ENCODE peak calls at places on chromosomes 4 and X, in five cellular contexts. K is Calu3; S is HFFc6; E is stimulated activated CD4-positive, alpha-beta T cell treated with anti-CD3 and anti-CD28 coated beads, Interleukin-12 subunit alpha, Interleukin-12 subunit beta, amount 100 ng/mL, for 24 hours; Z is left colon. W is an unnamed sample.

GRCh38 chr4:32775049-32775448 is 2054.9 kb downstream of the PCDH7 start:
- DNase-seq in E (no peak), K (no peak), S (no peak), Z (no peak), W (no peak)

GRCh38 chr4:122576261-122577188 is 44.3 kb downstream of the IL21 start:
- DNase-seq in Z (no peak), E (no peak), K (peak), S (peak), W (peak)

GRCh38 chr4:158259955-158260575 is 49.8 kb downstream of the TMEM144 start:
- DNase-seq in K (no peak), E (no peak), S (peak), Z (no peak), W (no peak)

GRCh38 chr4:121789960-121790829 is 10.9 kb upstream of the EXOSC9 start:
- DNase-seq in K (no peak), Z (no peak), E (no peak), S (peak), W (no peak)

GRCh38 chr4:17597517-17597916 is 16.9 kb upstream of the MED28 start:
- DNase-seq in S (no peak), E (no peak), K (peak), Z (no peak), W (no peak)

GRCh38 chrX:15514279-15514678 is 13.7 kb downstream of the BMX start:
- DNase-seq in Z (no peak), K (no peak), E (no peak), S (no peak), W (no peak)

GRCh38 chrX:7068939-7069367 is 78.6 kb upstream of the STS start:
- DNase-seq in Z (no peak), K (no peak), S (no peak), E (no peak), W (no peak)

GRCh38 chrX:135295238-135295943 is 13.9 kb upstream of the ETDC start:
- DNase-seq in S (no peak), K (no peak), Z (peak), E (peak), W (no peak)

GRCh38 chrX:118679290-118679689 is 48.1 kb upstream of the IL13RA1 start:
- DNase-seq in S (no peak), K (no peak), Z (no peak), E (no peak), W (no peak)

GRCh38 chrX:68443155-68443868 is 10.0 kb upstream of the OPHN1 start:
- DNase-seq in K (peak), E (no peak), S (peak), Z (no peak), W (no peak)

GRCh38 chr4:176306837-176307590 is 12.8 kb upstream of the SPCS3 start:
- DNase-seq in S (no peak), E (no peak), Z (no peak), K (no peak), W (no peak)

GRCh38 chr4:19486400-19486799 is 765.3 kb upstream of the SLIT2 start:
- DNase-seq in K (peak), E (no peak), S (no peak), Z (no peak), W (no peak)

GRCh38 chr4:89700766-89701165 is 136.2 kb downstream of the SNCA start:
- DNase-seq in K (no peak), Z (no peak), S (no peak), E (no peak), W (no peak)

GRCh38 chr4:116055857-116056827 is 942.7 kb upstream of the NDST4 start:
- DNase-seq in S (no peak), E (no peak), Z (no peak), K (no peak), W (no peak)

GRCh38 chr4:102008711-102009110 is 218.2 kb downstream of the BANK1 start:
- DNase-seq in K (no peak), E (no peak), Z (no peak), S (no peak), W (no peak)

GRCh38 chrX:154979671-154980070 is 42.9 kb downstream of the F8 start:
- DNase-seq in K (no peak), E (no peak), S (no peak), Z (no peak), W (no peak)

GRCh38 chrX:78375894-78376293 is 48.5 kb upstream of the CYSLTR1 start:
- DNase-seq in K (no peak), S (peak), E (no peak), Z (no peak), W (no peak)

GRCh38 chrX:8627796-8628195 is 104.1 kb downstream of the ANOS1 start:
- DNase-seq in Z (no peak), K (no peak), E (no peak), S (no peak), W (no peak)

GRCh38 chrX:107076158-107076557 is 42.5 kb downstream of the RBM41 start:
- DNase-seq in E (no peak), Z (no peak), K (no peak), S (no peak), W (no peak)

GRCh38 chr4:133524369-133524768 is 375.3 kb downstream of the PCDH10 start:
- DNase-seq in E (no peak), S (no peak), Z (no peak), K (no peak), W (no peak)

GRCh38 chr4:115841873-115842272 is 728.5 kb upstream of the NDST4 start:
- DNase-seq in E (no peak), S (no peak), K (no peak), Z (no peak), W (no peak)

GRCh38 chr4:82268050-82268825 is 105.6 kb downstream of the HNRNPD start:
- DNase-seq in K (peak), Z (peak), S (peak), E (peak), W (peak)

GRCh38 chr4:157095716-157096115 is 19.8 kb downstream of the GLRB start:
- DNase-seq in S (no peak), Z (no peak), K (no peak), E (no peak), W (no peak)

GRCh38 chrX:8272846-8273245 is 101.8 kb upstream of the VCX2 start:
- DNase-seq in Z (no peak), E (no peak), K (no peak), S (no peak), W (no peak)

GRCh38 chr4:176534566-176534965 is 214.8 kb downstream of the SPCS3 start:
- DNase-seq in S (peak), Z (no peak), E (no peak), K (peak), W (peak)

GRCh38 chrX:153709726-153710674 is 14.2 kb downstream of the BCAP31 start:
- DNase-seq in K (no peak), Z (no peak), S (no peak), E (no peak), W (no peak)

GRCh38 chr4:82787342-82787741 is 11.3 kb downstream of the SCD5 start:
- DNase-seq in S (no peak), K (no peak), Z (no peak), E (no peak), W (no peak)

GRCh38 chr4:17544205-17544604 is 29.2 kb downstream of the CLRN2 start:
- DNase-seq in Z (peak), K (peak), E (no peak), S (peak), W (peak)

GRCh38 chr4:85600501-85600900 is 125.6 kb downstream of the ARHGAP24 start:
- DNase-seq in S (no peak), K (no peak), E (no peak), Z (no peak), W (no peak)

GRCh38 chr4:19735012-19735411 is 516.7 kb upstream of the SLIT2 start:
- DNase-seq in K (no peak), E (no peak), Z (no peak), S (no peak), W (no peak)

GRCh38 chr4:7877131-7877530 is 62.5 kb downstream of the AFAP1 start:
- DNase-seq in Z (no peak), K (no peak), S (no peak), E (no peak), W (no peak)

GRCh38 chr4:141395246-141395830 is 174.6 kb downstream of the ZNF330 start:
- DNase-seq in S (peak), K (no peak), E (no peak), Z (no peak), W (no peak)

GRCh38 chrX:10800776-10801175 is 180.4 kb upstream of the MID1 start:
- DNase-seq in K (no peak), Z (no peak), E (no peak), S (no peak), W (no peak)

GRCh38 chr4:48190839-48191238 is 56.8 kb upstream of the TXK start:
- DNase-seq in Z (no peak), E (no peak), S (no peak), K (no peak), W (no peak)

GRCh38 chrX:134371133-134371532 is 88.8 kb upstream of the HPRT1 start:
- DNase-seq in S (no peak), Z (no peak), K (no peak), E (no peak), W (no peak)

GRCh38 chr4:120960868-120961267 is 38.3 kb upstream of the PRDM5 start:
- DNase-seq in Z (peak), E (no peak), S (no peak), K (no peak), W (no peak)

GRCh38 chr4:153497091-153497531 is 31.0 kb downstream of the TMEM131L start:
- DNase-seq in K (no peak), S (no peak), E (no peak), Z (no peak), W (no peak)